ENCODE peak calls at places on chromosomes 1 and 21, in ten cellular contexts. C, O, N, B, K, Q, P, V, J and D are unnamed samples.

GRCh38 chr21:33801424-33802405 is 113.9 kb downstream of the ATP5PO start:
- DNase-seq in K (no peak), N (no peak), V (no peak), Q (peak; percentile 85), O (no peak), C (no peak), B (no peak), P (no peak), J (peak; percentile 87), D (peak; percentile 74)

GRCh38 chr1:165645654-165646366 is 14.8 kb downstream of the MGST3 start:
- DNase-seq in N (no peak), O (no peak), J (no peak), V (peak; percentile 5), B (no peak), C (no peak), Q (no peak), P (no peak), K (no peak), D (no peak)

GRCh38 chr1:180188103-180188506 is 33.4 kb downstream of the QSOX1 start:
- DNase-seq in N (peak; percentile 56), Q (peak; percentile 71), P (peak; percentile 65), O (peak; percentile 65), K (no peak), B (peak; percentile 81), C (no peak), J (peak; percentile 41), V (no peak), D (peak; percentile 49)

GRCh38 chr1:243315455-243315854 is 59.6 kb downstream of the SDCCAG8 start:
- DNase-seq in O (no peak), J (no peak), Q (no peak), K (no peak), P (no peak), N (no peak), B (peak; percentile 17), C (no peak), V (no peak), D (no peak)

GRCh38 chr1:21311016-21311415 is 20.8 kb upstream of the ECE1 start:
- DNase-seq in Q (peak; percentile 30), B (no peak), N (peak; percentile 47), K (no peak), P (no peak), V (no peak), O (peak; percentile 46), J (no peak), C (no peak), D (peak; percentile 70)

GRCh38 chr1:164651378-164651951 is 92.5 kb downstream of the PBX1 start:
- DNase-seq in B (no peak), J (no peak), N (no peak), C (no peak), K (no peak), Q (peak; percentile 46), P (no peak), O (no peak), V (no peak), D (peak; percentile 46)

GRCh38 chr1:25004355-25004754 is 74.3 kb upstream of the RUNX3 start:
- DNase-seq in N (no peak), J (no peak), Q (no peak), V (no peak), B (no peak), K (no peak), C (no peak), P (no peak), O (no peak), D (no peak)

GRCh38 chr1:51541313-51542050 is 22.4 kb upstream of the EPS15 start:
- DNase-seq in N (no peak), Q (peak; percentile 41), K (no peak), P (no peak), C (no peak), O (peak; percentile 32), V (no peak), J (no peak), B (peak; percentile 23), D (peak; percentile 54)

GRCh38 chr21:15837603-15838002 is 107.8 kb downstream of the USP25 start:
- DNase-seq in Q (peak; percentile 50), K (no peak), V (no peak), J (no peak), P (no peak), C (no peak), N (no peak), O (peak; percentile 74), B (peak; percentile 22), D (peak; percentile 23)

GRCh38 chr1:12603224-12603623 is 14.8 kb downstream of the DHRS3 start:
- DNase-seq in N (no peak), Q (no peak), B (no peak), J (no peak), V (no peak), K (no peak), O (no peak), P (no peak), C (no peak), D (peak; percentile 26)

GRCh38 chr1:154344977-154345837 is 19.9 kb downstream of the ATP8B2 start:
- DNase-seq in Q (peak; percentile 48), B (peak; percentile 64), J (no peak), O (peak; percentile 60), P (peak; percentile 53), V (peak; percentile 81), K (peak; percentile 40), C (peak; percentile 90), N (peak; percentile 59), D (peak; percentile 35)

GRCh38 chr1:101509370-101509769 is 272.6 kb downstream of the S1PR1 start:
- DNase-seq in V (no peak), P (no peak), N (no peak), B (no peak), Q (no peak), C (no peak), J (no peak), K (no peak), O (no peak), D (no peak)

GRCh38 chr1:84570436-84571149 is 3.6 kb downstream of the CTBS start:
- DNase-seq in N (no peak), V (no peak), B (no peak), P (no peak), O (peak; percentile 39), K (no peak), J (no peak), C (no peak), Q (peak; percentile 26), D (peak; percentile 33)

GRCh38 chr1:214234635-214235025 is 46.3 kb upstream of the SMYD2 start:
- DNase-seq in V (no peak), Q (peak; percentile 13), K (no peak), N (no peak), B (no peak), C (no peak), J (peak; percentile 97), O (peak; percentile 3), P (no peak), D (peak; percentile 59)

GRCh38 chr1:237139732-237140131 is 97.7 kb downstream of the RYR2 start:
- DNase-seq in V (no peak), J (no peak), O (no peak), B (no peak), Q (no peak), P (no peak), C (no peak), N (no peak), K (no peak), D (no peak)

GRCh38 chr1:67832737-67833594 is at the start of gene GNG12:
- DNase-seq in O (peak; percentile 81), B (peak; percentile 94), K (peak; percentile 74), C (peak; percentile 66), P (peak; percentile 78), J (no peak), V (no peak), Q (peak; percentile 88), N (peak; percentile 83), D (peak; percentile 74)

GRCh38 chr1:6126028-6126427 is 54.1 kb downstream of the CHD5 start:
- DNase-seq in V (no peak), N (no peak), K (no peak), J (no peak), B (no peak), P (no peak), Q (no peak), O (no peak), C (no peak), D (no peak)

GRCh38 chr21:38507374-38507942 is 9.2 kb upstream of the ERG start:
- DNase-seq in K (no peak), J (no peak), P (no peak), Q (no peak), O (no peak), C (no peak), B (no peak), N (no peak), V (no peak), D (no peak)

GRCh38 chr21:28482657-28483056 is 510.0 kb downstream of the LTN1 start:
- DNase-seq in N (no peak), Q (no peak), P (no peak), V (no peak), C (no peak), B (no peak), O (no peak), K (no peak), J (no peak), D (no peak)

GRCh38 chr1:203673550-203674411 is 47.1 kb downstream of the ATP2B4 start:
- DNase-seq in P (no peak), N (peak; percentile 54), Q (peak; percentile 98), O (peak; percentile 85), V (peak; percentile 37), C (peak; percentile 70), J (no peak), B (peak; percentile 85), K (peak; percentile 29), D (peak; percentile 97)

GRCh38 chr1:19665044-19665455 is 375 bp downstream of the HTR6 start:
- DNase-seq in B (no peak), N (no peak), J (no peak), V (no peak), P (no peak), K (no peak), Q (no peak), C (no peak), O (no peak), D (no peak)

GRCh38 chr1:41399148-41399795 is 38.0 kb downstream of the FOXO6 start:
- DNase-seq in C (no peak), P (peak; percentile 48), J (peak; percentile 69), V (no peak), K (peak; percentile 70), O (no peak), N (no peak), Q (no peak), B (no peak), D (no peak)

GRCh38 chr1:69649383-69649782 is 81.7 kb downstream of the LRRC7 start:
- DNase-seq in V (no peak), Q (no peak), P (no peak), B (no peak), N (no peak), J (no peak), C (no peak), O (no peak), K (no peak), D (no peak)

GRCh38 chr1:40627987-40628902 is 37.2 kb downstream of the RIMS3 start:
- DNase-seq in V (no peak), K (no peak), N (no peak), P (no peak), J (no peak), C (peak; percentile 63), Q (no peak), O (no peak), B (no peak), D (no peak)

GRCh38 chr1:225471453-225472301 is 43.8 kb upstream of the LBR start:
- DNase-seq in O (no peak), K (no peak), N (no peak), V (no peak), C (no peak), J (no peak), P (no peak), B (no peak), Q (no peak), D (no peak)

GRCh38 chr1:244318512-244318911 is 133.2 kb downstream of the ADSS2 start:
- DNase-seq in O (no peak), K (no peak), N (no peak), P (no peak), C (no peak), V (no peak), Q (no peak), B (no peak), J (no peak), D (no peak)